ENCODE peak calls at places on chromosomes 2 and 18, in six cellular contexts. One of them, this sample, is unnamed.
A peak's percentile ranks its signal among the peaks of the same experiment; 100 is the strongest.

GRCh38 chr2:33670392-33670937 is 71.4 kb upstream of the FAM98A start:
- DNase-seq in choroid plexus epithelial cell: no peak
- DNase-seq in GM12865: peak; percentile 15
- DNase-seq in lower lobe of right lung: no peak
- DNase-seq in mucosa of descending colon: no peak
- DNase-seq in DND-41: no peak
- DNase-seq in this sample: no peak

GRCh38 chr2:77721593-77721992 is 199.4 kb upstream of the LRRTM4 start:
- DNase-seq in choroid plexus epithelial cell: no peak
- DNase-seq in GM12865: no peak
- DNase-seq in lower lobe of right lung: no peak
- DNase-seq in mucosa of descending colon: no peak
- DNase-seq in DND-41: no peak
- DNase-seq in this sample: no peak

GRCh38 chr2:123500346-123500745 is 524.7 kb upstream of the CNTNAP5 start:
- DNase-seq in choroid plexus epithelial cell: no peak
- DNase-seq in GM12865: no peak
- DNase-seq in lower lobe of right lung: no peak
- DNase-seq in mucosa of descending colon: no peak
- DNase-seq in DND-41: no peak
- DNase-seq in this sample: no peak

GRCh38 chr2:165804719-165805118 is 10.7 kb upstream of the GALNT3 start:
- DNase-seq in choroid plexus epithelial cell: no peak
- DNase-seq in GM12865: no peak
- DNase-seq in lower lobe of right lung: no peak
- DNase-seq in mucosa of descending colon: no peak
- DNase-seq in DND-41: no peak
- DNase-seq in this sample: no peak

GRCh38 chr2:209425082-209426071 is 1.5 kb downstream of the MAP2 start:
- DNase-seq in choroid plexus epithelial cell: peak; percentile 80
- DNase-seq in GM12865: peak; percentile 31
- DNase-seq in lower lobe of right lung: no peak
- DNase-seq in mucosa of descending colon: no peak
- DNase-seq in DND-41: no peak
- DNase-seq in this sample: peak; percentile 76

GRCh38 chr18:25732862-25733261 is 357.6 kb downstream of the SS18 start:
- DNase-seq in choroid plexus epithelial cell: no peak
- DNase-seq in GM12865: no peak
- DNase-seq in lower lobe of right lung: no peak
- DNase-seq in mucosa of descending colon: no peak
- DNase-seq in DND-41: no peak
- DNase-seq in this sample: no peak

GRCh38 chr2:127362971-127363370 is 24.8 kb downstream of the MAP3K2 start:
- DNase-seq in choroid plexus epithelial cell: peak; percentile 21
- DNase-seq in GM12865: no peak
- DNase-seq in lower lobe of right lung: no peak
- DNase-seq in mucosa of descending colon: no peak
- DNase-seq in DND-41: no peak
- DNase-seq in this sample: peak; percentile 23

GRCh38 chr2:143607446-143608110 is 478.4 kb downstream of the ARHGAP15 start:
- DNase-seq in choroid plexus epithelial cell: peak; percentile 11
- DNase-seq in GM12865: no peak
- DNase-seq in lower lobe of right lung: no peak
- DNase-seq in mucosa of descending colon: no peak
- DNase-seq in DND-41: no peak
- DNase-seq in this sample: no peak

GRCh38 chr18:63376493-63377053 is 9.6 kb upstream of the KDSR start:
- DNase-seq in choroid plexus epithelial cell: peak; percentile 87
- DNase-seq in GM12865: no peak
- DNase-seq in lower lobe of right lung: no peak
- DNase-seq in mucosa of descending colon: no peak
- DNase-seq in DND-41: no peak
- DNase-seq in this sample: peak; percentile 83

GRCh38 chr2:8754056-8754790 is 72.4 kb downstream of the ID2 start:
- DNase-seq in choroid plexus epithelial cell: peak; percentile 62
- DNase-seq in GM12865: no peak
- DNase-seq in lower lobe of right lung: no peak
- DNase-seq in mucosa of descending colon: no peak
- DNase-seq in DND-41: no peak
- DNase-seq in this sample: peak; percentile 75

GRCh38 chr2:120842456-120843439 is 107.1 kb downstream of the GLI2 start:
- DNase-seq in choroid plexus epithelial cell: peak; percentile 73
- DNase-seq in GM12865: no peak
- DNase-seq in lower lobe of right lung: peak; percentile 18
- DNase-seq in mucosa of descending colon: no peak
- DNase-seq in DND-41: no peak
- DNase-seq in this sample: no peak

GRCh38 chr2:216108310-216108966 is 710 bp upstream of the XRCC5 start:
- DNase-seq in choroid plexus epithelial cell: no peak
- DNase-seq in GM12865: no peak
- DNase-seq in lower lobe of right lung: no peak
- DNase-seq in mucosa of descending colon: no peak
- DNase-seq in DND-41: peak; percentile 18
- DNase-seq in this sample: no peak

GRCh38 chr2:217415316-217415715 is 555.5 kb upstream of the TNP1 start:
- DNase-seq in choroid plexus epithelial cell: no peak
- DNase-seq in GM12865: peak; percentile 51
- DNase-seq in lower lobe of right lung: no peak
- DNase-seq in mucosa of descending colon: no peak
- DNase-seq in DND-41: no peak
- DNase-seq in this sample: no peak

GRCh38 chr18:57798713-57799373 is 4.3 kb downstream of the ATP8B1 start:
- DNase-seq in choroid plexus epithelial cell: no peak
- DNase-seq in GM12865: no peak
- DNase-seq in lower lobe of right lung: no peak
- DNase-seq in mucosa of descending colon: no peak
- DNase-seq in DND-41: no peak
- DNase-seq in this sample: no peak

GRCh38 chr2:104872034-104872865 is 18.3 kb downstream of the POU3F3 start:
- DNase-seq in choroid plexus epithelial cell: no peak
- DNase-seq in GM12865: no peak
- DNase-seq in lower lobe of right lung: no peak
- DNase-seq in mucosa of descending colon: no peak
- DNase-seq in DND-41: peak; percentile 8
- DNase-seq in this sample: no peak

GRCh38 chr2:121099329-121100318 is 185.4 kb downstream of the TFCP2L1 start:
- DNase-seq in choroid plexus epithelial cell: no peak
- DNase-seq in GM12865: no peak
- DNase-seq in lower lobe of right lung: peak; percentile 66
- DNase-seq in mucosa of descending colon: no peak
- DNase-seq in DND-41: no peak
- DNase-seq in this sample: no peak

GRCh38 chr2:119475857-119476244 is 44.2 kb downstream of the TMEM37 start:
- DNase-seq in choroid plexus epithelial cell: no peak
- DNase-seq in GM12865: no peak
- DNase-seq in lower lobe of right lung: no peak
- DNase-seq in mucosa of descending colon: no peak
- DNase-seq in DND-41: no peak
- DNase-seq in this sample: no peak

GRCh38 chr18:79624356-79624961 is 55.1 kb upstream of the CTDP1 start:
- DNase-seq in choroid plexus epithelial cell: no peak
- DNase-seq in GM12865: no peak
- DNase-seq in lower lobe of right lung: no peak
- DNase-seq in mucosa of descending colon: no peak
- DNase-seq in DND-41: no peak
- DNase-seq in this sample: no peak

GRCh38 chr2:18384242-18384641 is 176.2 kb downstream of the RDH14 start:
- DNase-seq in choroid plexus epithelial cell: no peak
- DNase-seq in GM12865: no peak
- DNase-seq in lower lobe of right lung: no peak
- DNase-seq in mucosa of descending colon: no peak
- DNase-seq in DND-41: no peak
- DNase-seq in this sample: peak; percentile 62

GRCh38 chr18:3177902-3178687 is 41.7 kb downstream of the MYOM1 start:
- DNase-seq in choroid plexus epithelial cell: no peak
- DNase-seq in GM12865: peak; percentile 97
- DNase-seq in lower lobe of right lung: peak; percentile 76
- DNase-seq in mucosa of descending colon: peak; percentile 27
- DNase-seq in DND-41: no peak
- DNase-seq in this sample: no peak

GRCh38 chr2:194166818-194167217 is 1490.2 kb upstream of the SLC39A10 start:
- DNase-seq in choroid plexus epithelial cell: peak; percentile 56
- DNase-seq in GM12865: peak; percentile 37
- DNase-seq in lower lobe of right lung: no peak
- DNase-seq in mucosa of descending colon: no peak
- DNase-seq in DND-41: peak; percentile 11
- DNase-seq in this sample: peak; percentile 20

GRCh38 chr18:24244698-24245097 is 105.8 kb downstream of the CABYR start:
- DNase-seq in choroid plexus epithelial cell: no peak
- DNase-seq in GM12865: no peak
- DNase-seq in lower lobe of right lung: no peak
- DNase-seq in mucosa of descending colon: no peak
- DNase-seq in DND-41: no peak
- DNase-seq in this sample: no peak

DNA sequence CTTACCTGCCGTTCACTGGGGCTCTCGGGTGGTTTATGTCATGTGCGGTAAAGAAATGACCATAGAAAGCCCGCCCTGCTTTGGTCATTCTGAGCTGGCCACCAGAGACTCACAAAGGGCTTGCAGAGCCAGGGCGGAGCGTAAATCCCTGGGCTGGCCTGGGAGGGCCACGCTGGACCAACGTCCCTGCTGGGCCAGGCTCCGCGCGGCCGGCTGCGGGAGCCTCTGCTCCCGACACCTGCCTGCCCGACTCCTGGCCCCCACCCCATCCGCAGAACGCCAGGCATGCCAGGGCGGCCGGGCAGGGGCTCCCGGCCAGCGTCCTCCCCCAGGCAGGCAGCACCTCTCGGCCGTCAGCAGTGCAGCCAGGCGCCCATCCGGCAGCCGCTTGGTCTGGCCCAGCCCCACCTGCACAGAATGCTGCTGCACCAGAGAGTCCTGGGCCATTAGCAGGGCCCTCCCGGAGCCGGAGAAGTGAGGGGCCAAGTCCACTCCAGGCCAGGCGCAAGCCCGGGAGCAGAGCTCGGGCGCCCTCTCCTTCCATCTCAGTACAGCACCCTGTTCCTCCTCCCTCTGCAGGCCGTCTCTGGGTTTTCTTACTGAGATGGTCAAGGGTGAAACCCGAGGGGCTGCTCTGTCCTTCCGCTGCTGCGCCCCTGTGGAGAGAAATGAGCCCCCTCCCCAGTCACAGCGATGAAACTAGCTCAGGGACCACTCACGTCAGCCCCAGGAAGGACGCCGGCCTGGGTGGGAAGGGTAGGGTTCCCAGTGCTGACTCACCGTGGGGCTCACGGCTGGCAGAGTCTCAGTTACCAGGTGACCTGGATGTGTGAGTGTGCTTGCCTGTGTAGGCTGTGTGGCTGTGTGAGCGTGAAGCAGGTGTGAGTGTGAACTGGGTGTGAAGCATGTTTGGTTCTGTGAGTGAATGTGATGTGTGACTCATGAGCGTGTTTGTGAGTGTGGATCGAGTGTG is 83.3 kb downstream of the PTGR3 start:
- DNase-seq in choroid plexus epithelial cell: no peak
- DNase-seq in GM12865: no peak
- DNase-seq in lower lobe of right lung: no peak
- DNase-seq in mucosa of descending colon: no peak
- DNase-seq in DND-41: no peak
- DNase-seq in this sample: no peak
- H3K4me3 ChIP-seq in choroid plexus epithelial cell: peak overlapping the region; percentile 11
- H3K4me3 ChIP-seq in GM12865: no peak overlapping the region
- H3K4me3 ChIP-seq in lower lobe of right lung: no peak overlapping the region
- H3K4me3 ChIP-seq in mucosa of descending colon: no peak overlapping the region
- H3K4me3 ChIP-seq in DND-41: no peak overlapping the region
- H3K4me3 ChIP-seq in this sample: no peak overlapping the region

DNA sequence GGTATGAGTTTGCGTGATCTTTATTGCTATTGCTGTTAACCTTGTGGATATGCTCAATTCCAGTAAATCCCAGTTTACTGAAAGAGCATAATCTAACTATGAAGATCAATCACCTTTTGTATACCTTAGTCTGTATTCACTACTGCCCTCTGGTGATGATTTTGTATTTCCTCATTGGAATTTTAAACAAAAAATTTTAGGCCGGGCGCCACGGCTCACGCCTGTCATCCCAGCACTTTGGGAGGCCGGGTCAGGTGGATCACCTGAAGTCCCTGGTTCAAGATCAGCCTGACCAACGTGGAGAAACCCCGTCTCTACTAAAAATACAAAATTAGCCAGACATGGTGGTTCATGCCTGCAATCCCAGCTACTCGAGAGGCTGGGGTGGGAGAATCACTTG is 5.1 kb downstream of the COMMD1 start:
- DNase-seq in choroid plexus epithelial cell: peak; percentile 30
- DNase-seq in GM12865: no peak
- DNase-seq in lower lobe of right lung: no peak
- DNase-seq in mucosa of descending colon: no peak
- DNase-seq in DND-41: no peak
- DNase-seq in this sample: no peak
- TF ChIP-seq CTCF in choroid plexus epithelial cell: peak; percentile 45
- TF ChIP-seq CTCF in GM12865: no peak
- TF ChIP-seq CTCF in lower lobe of right lung: peak; percentile 12
- TF ChIP-seq CTCF in mucosa of descending colon: no peak
- TF ChIP-seq CTCF in DND-41: peak; percentile 43
- TF ChIP-seq CTCF in this sample: peak; percentile 20

DNA sequence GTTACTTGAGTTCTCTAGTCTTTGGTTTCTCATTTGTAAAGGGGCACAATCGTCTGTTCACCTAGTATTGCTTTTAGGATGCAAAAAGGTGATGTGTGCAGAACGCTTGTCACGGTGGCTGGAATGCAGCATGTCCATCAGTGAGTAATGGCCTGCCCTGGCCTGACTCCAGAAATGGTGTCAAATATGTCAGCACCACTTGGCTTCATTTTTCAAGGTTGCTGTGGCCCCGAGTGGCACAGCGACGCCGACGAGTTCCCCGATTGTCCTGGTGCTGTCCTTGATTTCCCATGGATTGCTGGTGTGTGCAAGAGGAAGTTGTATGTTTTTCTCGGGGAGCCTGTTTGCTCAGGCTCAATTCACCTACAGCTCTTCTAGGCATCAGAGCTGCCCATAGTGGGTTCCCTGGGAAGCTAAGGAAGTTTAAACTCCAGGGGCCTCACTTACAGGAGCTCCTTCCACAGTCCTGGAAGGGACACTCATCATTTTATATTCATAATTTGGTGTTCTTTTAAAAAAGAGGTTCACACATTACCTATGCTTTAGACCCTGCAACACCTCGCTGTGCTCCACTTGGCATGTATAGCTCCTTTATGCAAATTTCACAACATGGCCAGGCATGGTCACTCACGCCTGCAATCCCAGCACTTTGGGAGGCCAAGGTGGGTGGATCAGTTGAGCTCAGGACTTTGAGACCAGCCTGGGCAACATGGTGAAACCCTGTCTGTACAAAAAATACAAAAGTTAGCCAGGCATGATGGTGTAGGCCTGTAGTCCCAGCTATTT is 25.6 kb upstream of the ZNF407 start:
- DNase-seq in choroid plexus epithelial cell: no peak
- DNase-seq in GM12865: no peak
- DNase-seq in lower lobe of right lung: no peak
- DNase-seq in mucosa of descending colon: no peak
- DNase-seq in DND-41: no peak
- DNase-seq in this sample: no peak
- H3K4me3 ChIP-seq in choroid plexus epithelial cell: no peak overlapping the region
- H3K4me3 ChIP-seq in GM12865: no peak overlapping the region
- H3K4me3 ChIP-seq in lower lobe of right lung: no peak overlapping the region
- H3K4me3 ChIP-seq in mucosa of descending colon: no peak overlapping the region
- H3K4me3 ChIP-seq in DND-41: no peak overlapping the region
- H3K4me3 ChIP-seq in this sample: no peak overlapping the region

DNA sequence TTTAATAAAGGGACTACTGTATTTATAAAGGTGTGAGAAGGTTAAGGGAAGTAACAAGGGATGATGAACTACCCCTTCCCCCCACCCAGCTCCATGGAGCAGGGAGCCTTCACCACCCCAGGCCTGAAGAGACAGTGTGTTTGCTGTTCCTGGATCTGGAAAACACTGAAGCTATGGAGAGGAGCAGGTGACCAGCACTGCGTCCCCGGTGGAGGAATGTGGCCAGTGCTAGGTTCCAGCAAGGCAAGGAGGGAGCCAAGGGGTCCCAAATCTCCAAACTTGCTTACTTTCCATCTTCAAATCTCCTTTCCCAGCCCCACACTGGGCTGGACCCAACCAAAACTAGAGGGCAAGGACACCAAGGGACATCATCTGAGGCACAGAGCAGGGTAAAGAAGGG is 128.7 kb upstream of the CD302 start:
- DNase-seq in choroid plexus epithelial cell: no peak
- DNase-seq in GM12865: no peak
- DNase-seq in lower lobe of right lung: no peak
- DNase-seq in mucosa of descending colon: no peak
- DNase-seq in DND-41: no peak
- DNase-seq in this sample: no peak
- TF ChIP-seq CTCF in choroid plexus epithelial cell: no peak
- TF ChIP-seq CTCF in GM12865: no peak
- TF ChIP-seq CTCF in lower lobe of right lung: no peak
- TF ChIP-seq CTCF in mucosa of descending colon: no peak
- TF ChIP-seq CTCF in DND-41: no peak
- TF ChIP-seq CTCF in this sample: no peak